ENCODE peak calls at places on chromosomes 3 and 15, in five cellular contexts. T, C, V, F and Q are unnamed samples.

GRCh38 chr15:80931191-80931590 is 58.4 kb downstream of the MESD start:
- DNase-seq in V (no peak), T (no peak), F (no peak), C (no peak), Q (no peak)

GRCh38 chr15:71752085-71752484 is 58.3 kb upstream of the NR2E3 start:
- DNase-seq in C (no peak), V (no peak), F (no peak), T (no peak), Q (no peak)

GRCh38 chr3:140505876-140506275 is 172.0 kb upstream of the TRIM42 start:
- DNase-seq in T (no peak), F (no peak), C (no peak), V (no peak), Q (no peak)

GRCh38 chr15:26901036-26901435 is 34.2 kb downstream of the GABRA5 start:
- DNase-seq in F (no peak), V (no peak), T (no peak), C (no peak), Q (no peak)

GRCh38 chr15:29938701-29939340 is 116.6 kb upstream of the TJP1 start:
- DNase-seq in T (peak), C (no peak), V (peak), F (no peak), Q (no peak)

GRCh38 chr3:158313344-158313927 is 203.5 kb downstream of the RSRC1 start:
- DNase-seq in F (peak), C (no peak), V (no peak), T (peak), Q (peak)

GRCh38 chr3:100615684-100616083 is 6.3 kb downstream of the ADGRG7 start:
- DNase-seq in V (no peak), C (no peak), T (no peak), F (no peak), Q (no peak)

GRCh38 chr15:90520365-90520764 is 9.4 kb upstream of the CRTC3 start:
- DNase-seq in F (no peak), T (no peak), V (no peak), C (no peak), Q (no peak)

GRCh38 chr3:113744941-113745272 is 1.1 kb downstream of the NAA50 start:
- DNase-seq in V (no peak), C (no peak), T (no peak), F (no peak), Q (no peak)

GRCh38 chr3:194019766-194020165 is 116.2 kb upstream of the HES1 start:
- DNase-seq in F (no peak), T (no peak), V (no peak), C (no peak), Q (no peak)

GRCh38 chr15:89068325-89068784 is 19.9 kb upstream of the ABHD2 start:
- DNase-seq in C (no peak), V (no peak), F (no peak), T (no peak), Q (peak)

GRCh38 chr15:90049666-90050604 is 48.8 kb downstream of the ZNF710 start:
- DNase-seq in C (no peak), F (no peak), T (no peak), V (no peak), Q (no peak)

GRCh38 chr3:107271787-107272387 is 105.4 kb upstream of the CCDC54 start:
- DNase-seq in F (peak), V (no peak), C (no peak), T (peak), Q (no peak)

GRCh38 chr3:160809453-160809852 is 53.4 kb downstream of the PPM1L start:
- DNase-seq in V (no peak), F (no peak), T (no peak), C (no peak), Q (no peak)

GRCh38 chr15:91867581-91868026 is 14.1 kb downstream of the SLCO3A1 start:
- DNase-seq in T (no peak), F (no peak), C (no peak), V (no peak), Q (no peak)

GRCh38 chr3:104556372-104557078 is 810.2 kb upstream of the ALCAM start:
- DNase-seq in V (no peak), F (no peak), T (no peak), C (no peak), Q (no peak)

GRCh38 chr15:55288006-55288717 is 1.5 kb downstream of the RAB27A start:
- DNase-seq in V (no peak), T (no peak), C (no peak), F (no peak), Q (no peak)

GRCh38 chr3:160691151-160691550 is 14.2 kb downstream of the ARL14 start:
- DNase-seq in C (no peak), V (no peak), T (no peak), F (no peak), Q (no peak)

GRCh38 chr3:52396011-52396906 is 48.6 kb downstream of the SEMA3G start:
- DNase-seq in C (no peak), T (no peak), V (no peak), F (no peak), Q (no peak)

GRCh38 chr3:137471553-137472204 is 292.4 kb upstream of the SOX14 start:
- DNase-seq in V (no peak), F (no peak), C (no peak), T (no peak), Q (no peak)

GRCh38 chr15:71256934-71257333 is 141.7 kb downstream of the THSD4 start:
- DNase-seq in T (no peak), C (no peak), F (no peak), V (no peak), Q (no peak)

GRCh38 chr3:68007621-68008226 is 353.3 kb upstream of the SUCLG2 start:
- DNase-seq in T (no peak), F (peak), V (peak), C (no peak), Q (no peak)

GRCh38 chr3:67077656-67078055 is 79.5 kb downstream of the KBTBD8 start:
- DNase-seq in V (no peak), T (no peak), C (no peak), F (no peak), Q (no peak)

GRCh38 chr15:33425149-33425548 is 114.4 kb downstream of the RYR3 start:
- DNase-seq in F (no peak), T (no peak), V (no peak), C (no peak), Q (peak)

GRCh38 chr3:190721330-190721729 is 141.2 kb downstream of the GMNC start:
- DNase-seq in T (no peak), C (no peak), F (no peak), V (no peak), Q (no peak)

GRCh38 chr3:134056464-134056891 is 26.8 kb upstream of the SLCO2A1 start:
- DNase-seq in V (no peak), C (no peak), F (no peak), T (no peak), Q (no peak)

GRCh38 chr15:25060996-25061620 is 106.3 kb downstream of the SNRPN start:
- DNase-seq in T (no peak), V (no peak), F (no peak), C (no peak), Q (no peak)

GRCh38 chr15:80654299-80654698 is 40.8 kb upstream of the ABHD17C start:
- DNase-seq in T (no peak), F (no peak), V (no peak), C (no peak), Q (no peak)

GRCh38 chr3:40975711-40976121 is 223.6 kb upstream of the CTNNB1 start:
- DNase-seq in F (no peak), C (no peak), T (peak), V (peak), Q (no peak)

GRCh38 chr3:130601662-130602061 is 84.7 kb downstream of the COL6A6 start:
- DNase-seq in C (no peak), V (no peak), F (no peak), T (no peak), Q (no peak)

GRCh38 chr15:39118510-39118909 is 462.4 kb upstream of the THBS1 start:
- DNase-seq in C (no peak), T (peak), F (no peak), V (no peak), Q (peak)

GRCh38 chr15:35078221-35078915 is 6.7 kb downstream of the NANOGP8 start:
- DNase-seq in C (no peak), F (peak), T (peak), V (peak), Q (no peak)

GRCh38 chr3:139302084-139302800 is 41.6 kb upstream of the MRPS22 start:
- DNase-seq in C (no peak), T (peak), V (no peak), F (no peak), Q (peak)

GRCh38 chr15:42650208-42651066 is 75.0 kb downstream of the STARD9 start:
- DNase-seq in C (peak), F (peak), T (peak), V (peak), Q (peak)

GRCh38 chr3:42472555-42472954 is 29.9 kb upstream of the VIPR1 start:
- DNase-seq in V (no peak), C (no peak), T (no peak), F (no peak), Q (no peak)

GRCh38 chr3:143972495-143973351 is 1.1 kb downstream of the DIPK2A start:
- DNase-seq in F (peak), C (peak), V (peak), T (peak), Q (peak)